ENCODE peak calls at places on chromosomes 7 and 10, in four cellular contexts. N is ovary, O is psoas muscle, L is esophagus muscularis mucosa. W is an unnamed sample.

GRCh38 chr10:117254774-117255735 is 14.1 kb downstream of the SLC18A2 start:
- DNase-seq in N (no peak), O (no peak), L (no peak), W (no peak)

GRCh38 chr7:55191926-55192692 is 173.0 kb upstream of the LANCL2 start:
- DNase-seq in N (no peak), L (no peak), O (no peak), W (no peak)

GRCh38 chr7:6166443-6166871 is 106.0 kb downstream of the CYTH3 start:
- DNase-seq in O (no peak), N (no peak), L (no peak), W (no peak)

GRCh38 chr10:3969876-3970666 is 185.1 kb upstream of the KLF6 start:
- DNase-seq in L (no peak), O (no peak), N (no peak), W (no peak)

GRCh38 chr7:78530351-78530750 is 731.8 kb downstream of the PHTF2 start:
- DNase-seq in L (no peak), O (no peak), N (no peak), W (peak; percentile 53)

GRCh38 chr10:43585046-43585445 is 10.6 kb upstream of the ZNF239 start:
- DNase-seq in O (no peak), N (no peak), L (peak; percentile 24), W (peak; percentile 12)

GRCh38 chr10:87935290-87936141 is 72.1 kb downstream of the PTEN start:
- DNase-seq in N (no peak), L (no peak), O (no peak), W (peak; percentile 59)

GRCh38 chr10:11165591-11166543 is 148.2 kb downstream of the CELF2 start:
- DNase-seq in O (peak; percentile 62), N (peak; percentile 76), L (no peak), W (no peak)

GRCh38 chr7:129779602-129780256 is 168.2 kb downstream of the NRF1 start:
- DNase-seq in L (no peak), N (peak; percentile 31), O (no peak), W (no peak)

GRCh38 chr10:3225589-3225988 is 53.0 kb upstream of the PITRM1 start:
- DNase-seq in L (no peak), N (no peak), O (no peak), W (peak; percentile 78)

GRCh38 chr7:120960714-120961113 is 10.1 kb downstream of the ING3 start:
- DNase-seq in O (no peak), N (no peak), L (no peak), W (no peak)

GRCh38 chr7:155188821-155189599 is 108.7 kb upstream of the INSIG1 start:
- DNase-seq in L (no peak), O (no peak), N (no peak), W (peak; percentile 59)

GRCh38 chr10:19889279-19889678 is 73.0 kb downstream of the PLXDC2 start:
- DNase-seq in O (no peak), L (no peak), N (no peak), W (no peak)

GRCh38 chr10:63866747-63867140 is 345.5 kb downstream of the REEP3 start:
- DNase-seq in O (no peak), N (no peak), L (no peak), W (peak; percentile 35)

GRCh38 chr10:122163182-122164027 is 107.7 kb upstream of the BTBD16 start:
- DNase-seq in L (no peak), O (no peak), N (no peak), W (peak; percentile 31)

GRCh38 chr10:34286136-34286739 is 528.9 kb downstream of the PARD3 start:
- DNase-seq in N (no peak), L (no peak), O (peak; percentile 19), W (peak; percentile 82)

GRCh38 chr10:78291733-78292132 is 258.1 kb downstream of the RPS24 start:
- DNase-seq in O (no peak), L (no peak), N (no peak), W (no peak)

GRCh38 chr10:21516270-21517131 is 9.0 kb downstream of the SKIDA1 start:
- DNase-seq in L (no peak), N (peak; percentile 76), O (peak; percentile 73), W (peak; percentile 73)

GRCh38 chr10:33279791-33280190 is 54.7 kb downstream of the NRP1 start:
- DNase-seq in L (no peak), N (no peak), O (no peak), W (peak; percentile 45)

GRCh38 chr10:127525686-127526085 is 23.4 kb upstream of the NPS start:
- DNase-seq in O (no peak), L (no peak), N (no peak), W (no peak)

GRCh38 chr10:101467286-101467770 is 113.4 kb downstream of the BTRC start:
- DNase-seq in L (no peak), O (no peak), N (no peak), W (peak; percentile 85)

GRCh38 chr10:120970595-120971529 is 119.7 kb downstream of the WDR11 start:
- DNase-seq in O (no peak), L (no peak), N (no peak), W (no peak)

GRCh38 chr10:63707254-63707910 is 186.2 kb downstream of the REEP3 start:
- DNase-seq in N (no peak), O (no peak), L (no peak), W (peak; percentile 100)

GRCh38 chr7:100632951-100633717 is 8.2 kb downstream of the TFR2 start:
- DNase-seq in N (peak; percentile 49), L (no peak), O (peak; percentile 43), W (peak; percentile 24)

GRCh38 chr7:110754649-110755048 is 336.3 kb upstream of the LRRN3 start:
- DNase-seq in L (no peak), O (no peak), N (no peak), W (no peak)

GRCh38 chr10:52903397-52903938 is 130.9 kb upstream of the MBL2 start:
- DNase-seq in L (no peak), N (no peak), O (no peak), W (no peak)
- H3K4me3 ChIP-seq in L (no peak overlapping the region), N (no peak overlapping the region), O (no peak overlapping the region), W (no peak overlapping the region)

GRCh38 chr10:104029528-104029875 is 56.2 kb downstream of the COL17A1 start:
- DNase-seq in N (peak; percentile 85), L (no peak), O (peak; percentile 78), W (peak; percentile 93)

GRCh38 chr10:104026762-104027161 is 58.9 kb downstream of the COL17A1 start:
- DNase-seq in O (no peak), L (no peak), N (no peak), W (no peak)

GRCh38 chr10:104025524-104025923 is 58.6 kb downstream of the SLK start:
- DNase-seq in N (no peak), O (no peak), L (no peak), W (no peak)

GRCh38 chr10:104028823-104029527 is 56.7 kb downstream of the COL17A1 start:
- DNase-seq in L (no peak), O (no peak), N (no peak), W (no peak)

DNA sequence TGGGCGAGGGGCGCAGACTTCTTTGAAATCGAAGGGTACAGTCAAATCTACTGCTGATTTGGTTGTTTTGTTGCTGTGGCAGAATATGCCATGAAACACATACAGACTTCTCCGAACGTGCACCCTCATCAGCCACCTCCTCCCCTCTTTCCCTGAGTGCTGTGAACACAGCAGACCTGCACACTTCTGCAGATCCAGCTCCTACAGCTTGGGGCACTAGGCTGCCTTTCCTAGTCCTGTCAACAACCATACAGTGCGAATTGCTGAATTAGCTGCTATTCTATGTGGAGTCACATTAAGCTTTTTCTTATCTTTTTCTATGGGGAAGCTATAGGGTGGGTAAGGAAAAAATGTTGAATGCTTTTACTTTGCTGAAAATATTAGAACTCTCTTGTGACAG is 57.5 kb downstream of the COL17A1 start:
- DNase-seq in O (no peak), L (no peak), N (no peak), W (peak; percentile 49)
- TF ChIP-seq CTCF in O (peak; percentile 34), L (no peak), N (no peak), W (peak; percentile 56)

GRCh38 chr10:96413151-96413787 is 54.5 kb upstream of the OPALIN start:
- DNase-seq in L (no peak), N (no peak), O (peak; percentile 26), W (no peak)
- H3K4me3 ChIP-seq in L (no peak overlapping the region), N (no peak overlapping the region), O (no peak overlapping the region), W (no peak overlapping the region)

GRCh38 chr10:16521311-16522016 is at the start of gene C1QL3:
- DNase-seq in O (no peak), N (peak; percentile 13), L (no peak), W (peak; percentile 24)

GRCh38 chr10:16519908-16520861 is 1.5 kb downstream of the C1QL3 start:
- DNase-seq in L (no peak), N (no peak), O (no peak), W (no peak)

GRCh38 chr10:16520900-16521299 is 779 bp downstream of the C1QL3 start:
- DNase-seq in N (peak; percentile 11), L (no peak), O (no peak), W (peak; percentile 31)

GRCh38 chr10:16519250-16519907 is 2.3 kb downstream of the C1QL3 start:
- DNase-seq in N (no peak), O (no peak), L (no peak), W (no peak)

DNA sequence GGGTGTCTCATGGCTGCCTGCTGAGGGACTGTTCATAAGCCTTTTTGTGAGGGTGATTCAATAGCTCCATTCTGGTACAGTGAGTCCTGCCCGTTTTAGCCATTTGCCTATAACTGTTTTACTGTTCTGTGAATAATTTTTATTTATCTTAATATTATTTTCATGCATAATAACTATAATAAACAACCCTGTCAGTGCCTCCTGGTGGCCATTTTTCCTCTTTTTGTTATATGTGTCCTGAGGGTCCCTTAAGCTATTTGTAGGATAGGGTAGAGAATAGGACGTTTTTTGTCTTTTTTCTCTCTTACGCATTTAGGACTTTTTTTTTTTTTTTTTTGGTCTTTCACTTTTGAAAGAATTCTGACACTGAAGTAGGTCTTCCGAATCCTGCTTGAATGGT is 2.9 kb downstream of the C1QL3 start:
- DNase-seq in N (no peak), O (no peak), L (no peak), W (peak; percentile 12)
- TF ChIP-seq CTCF in N (no peak), O (peak; percentile 11), L (no peak), W (peak; percentile 40)

GRCh38 chr7:139798221-139798620 is 20.4 kb upstream of the HIPK2 start:
- DNase-seq in N (no peak), O (no peak), L (no peak), W (no peak)
- H3K4me3 ChIP-seq in N (no peak overlapping the region), O (no peak overlapping the region), L (no peak overlapping the region), W (no peak overlapping the region)

DNA sequence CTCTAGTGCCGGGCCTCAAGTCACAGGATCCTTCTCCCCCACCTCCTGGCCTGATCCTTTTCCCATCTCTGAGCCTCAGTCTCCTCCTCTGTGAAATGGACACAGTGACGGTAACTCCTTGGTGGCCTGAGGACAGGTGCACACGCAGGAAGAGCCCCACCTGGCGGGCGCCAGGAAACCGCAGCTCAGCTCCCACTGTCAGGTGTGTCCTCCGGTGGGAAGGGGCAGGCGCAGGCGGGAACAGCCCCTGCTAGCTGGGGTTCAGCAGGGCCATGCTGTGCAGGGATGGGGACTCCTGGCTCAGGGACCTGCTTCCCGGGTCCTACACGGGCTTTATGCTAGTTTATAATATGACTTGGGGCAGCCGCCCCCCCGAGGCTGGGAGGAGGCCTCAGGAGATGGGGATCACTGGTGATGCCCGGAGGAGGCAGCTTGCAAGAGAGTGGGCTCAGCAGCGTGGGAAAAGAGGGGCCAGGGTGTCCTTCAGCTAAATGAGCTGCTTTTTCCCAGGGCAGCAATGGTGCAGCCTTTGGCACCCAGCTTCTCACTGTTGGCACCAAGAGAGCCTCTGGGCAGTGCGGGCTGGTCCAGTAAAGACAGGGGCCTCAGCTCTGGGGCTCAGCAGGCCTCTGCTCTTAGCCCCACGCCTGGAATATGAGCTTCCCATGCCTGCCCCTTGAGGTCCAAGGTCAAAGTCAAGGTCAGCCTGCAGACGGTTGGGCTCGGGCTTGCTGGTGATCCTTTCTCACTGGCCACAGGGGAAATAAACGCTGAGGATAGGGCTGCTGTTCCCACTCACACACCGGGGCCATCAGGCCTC is 68.0 kb upstream of the FAM20C start:
- DNase-seq in N (no peak), L (no peak), O (no peak), W (no peak)
- TF ChIP-seq CTCF in N (no peak), L (no peak), O (no peak), W (no peak)